ENCODE peak calls at places on chromosome 5, in five cellular contexts. One of them, this sample, is unnamed.

GRCh38 chr5:154972476-154973080 is 31.7 kb downstream of the MRPL22 start:
- DNase-seq in NCI-H748 treated with DMSO at 0.1 percent for 48 hours: peak
- DNase-seq in NAMALWA: peak
- DNase-seq in Right ventricle myocardium superior: no peak
- DNase-seq in GM13977: no peak
- DNase-seq in this sample: peak

GRCh38 chr5:131595088-131596033 is 39.7 kb downstream of the RAPGEF6 start:
- DNase-seq in NCI-H748 treated with DMSO at 0.1 percent for 48 hours: no peak
- DNase-seq in NAMALWA: no peak
- DNase-seq in Right ventricle myocardium superior: no peak
- DNase-seq in GM13977: peak
- DNase-seq in this sample: peak

GRCh38 chr5:143913008-143913752 is 101.2 kb downstream of the HMHB1 start:
- DNase-seq in NCI-H748 treated with DMSO at 0.1 percent for 48 hours: no peak
- DNase-seq in NAMALWA: no peak
- DNase-seq in Right ventricle myocardium superior: no peak
- DNase-seq in GM13977: no peak
- DNase-seq in this sample: no peak

GRCh38 chr5:14364576-14365472 is 216.8 kb upstream of the OTULINL start:
- DNase-seq in NCI-H748 treated with DMSO at 0.1 percent for 48 hours: peak
- DNase-seq in NAMALWA: peak
- DNase-seq in Right ventricle myocardium superior: no peak
- DNase-seq in GM13977: no peak
- DNase-seq in this sample: peak

GRCh38 chr5:169874626-169875025 is 105.7 kb downstream of the INSYN2B start:
- DNase-seq in NCI-H748 treated with DMSO at 0.1 percent for 48 hours: no peak
- DNase-seq in NAMALWA: no peak
- DNase-seq in Right ventricle myocardium superior: no peak
- DNase-seq in GM13977: no peak
- DNase-seq in this sample: no peak

GRCh38 chr5:33370135-33370472 is 70.7 kb upstream of the TARS1 start:
- DNase-seq in NCI-H748 treated with DMSO at 0.1 percent for 48 hours: no peak
- DNase-seq in NAMALWA: no peak
- DNase-seq in Right ventricle myocardium superior: no peak
- DNase-seq in GM13977: no peak
- DNase-seq in this sample: no peak

GRCh38 chr5:83220331-83220730 is 143.0 kb downstream of the XRCC4 start:
- DNase-seq in NCI-H748 treated with DMSO at 0.1 percent for 48 hours: peak
- DNase-seq in NAMALWA: no peak
- DNase-seq in Right ventricle myocardium superior: no peak
- DNase-seq in GM13977: no peak
- DNase-seq in this sample: no peak

GRCh38 chr5:110625376-110625999 is 101.0 kb downstream of the TMEM232 start:
- DNase-seq in NCI-H748 treated with DMSO at 0.1 percent for 48 hours: peak
- DNase-seq in NAMALWA: peak
- DNase-seq in Right ventricle myocardium superior: no peak
- DNase-seq in GM13977: peak
- DNase-seq in this sample: no peak

GRCh38 chr5:1183424-1184162 is 17.8 kb upstream of the SLC6A19 start:
- DNase-seq in NCI-H748 treated with DMSO at 0.1 percent for 48 hours: no peak
- DNase-seq in NAMALWA: no peak
- DNase-seq in Right ventricle myocardium superior: peak
- DNase-seq in GM13977: no peak
- DNase-seq in this sample: no peak

GRCh38 chr5:73564644-73565165 is 734 bp downstream of the ANKRA2 start:
- DNase-seq in NCI-H748 treated with DMSO at 0.1 percent for 48 hours: peak
- DNase-seq in NAMALWA: no peak
- DNase-seq in Right ventricle myocardium superior: no peak
- DNase-seq in GM13977: no peak
- DNase-seq in this sample: peak

GRCh38 chr5:88944751-88945507 is 61.9 kb upstream of the MEF2C start:
- DNase-seq in NCI-H748 treated with DMSO at 0.1 percent for 48 hours: no peak
- DNase-seq in NAMALWA: no peak
- DNase-seq in Right ventricle myocardium superior: no peak
- DNase-seq in GM13977: no peak
- DNase-seq in this sample: no peak

GRCh38 chr5:32960340-32961065 is 249.4 kb downstream of the NPR3 start:
- DNase-seq in NCI-H748 treated with DMSO at 0.1 percent for 48 hours: no peak
- DNase-seq in NAMALWA: no peak
- DNase-seq in Right ventricle myocardium superior: no peak
- DNase-seq in GM13977: no peak
- DNase-seq in this sample: no peak

GRCh38 chr5:81208904-81209303 is 24.2 kb upstream of the CKMT2 start:
- DNase-seq in NCI-H748 treated with DMSO at 0.1 percent for 48 hours: no peak
- DNase-seq in NAMALWA: no peak
- DNase-seq in Right ventricle myocardium superior: no peak
- DNase-seq in GM13977: no peak
- DNase-seq in this sample: no peak

GRCh38 chr5:91175708-91176107 is 207.4 kb downstream of the ARRDC3 start:
- DNase-seq in NCI-H748 treated with DMSO at 0.1 percent for 48 hours: no peak
- DNase-seq in NAMALWA: peak
- DNase-seq in Right ventricle myocardium superior: no peak
- DNase-seq in GM13977: no peak
- DNase-seq in this sample: no peak

GRCh38 chr5:151627650-151628049 is 36.5 kb upstream of the FAT2 start:
- DNase-seq in NCI-H748 treated with DMSO at 0.1 percent for 48 hours: no peak
- DNase-seq in NAMALWA: no peak
- DNase-seq in Right ventricle myocardium superior: no peak
- DNase-seq in GM13977: no peak
- DNase-seq in this sample: no peak

GRCh38 chr5:101717729-101718128 is 578.4 kb downstream of the SLCO4C1 start:
- DNase-seq in NCI-H748 treated with DMSO at 0.1 percent for 48 hours: no peak
- DNase-seq in NAMALWA: no peak
- DNase-seq in Right ventricle myocardium superior: no peak
- DNase-seq in GM13977: no peak
- DNase-seq in this sample: no peak

GRCh38 chr5:137320056-137321045 is 178.8 kb downstream of the SPOCK1 start:
- DNase-seq in NCI-H748 treated with DMSO at 0.1 percent for 48 hours: peak
- DNase-seq in NAMALWA: peak
- DNase-seq in Right ventricle myocardium superior: no peak
- DNase-seq in GM13977: peak
- DNase-seq in this sample: peak

GRCh38 chr5:9301200-9301599 is 244.7 kb downstream of the SEMA5A start:
- DNase-seq in NCI-H748 treated with DMSO at 0.1 percent for 48 hours: no peak
- DNase-seq in NAMALWA: no peak
- DNase-seq in Right ventricle myocardium superior: no peak
- DNase-seq in GM13977: no peak
- DNase-seq in this sample: no peak

GRCh38 chr5:19104963-19105362 is 883.0 kb downstream of the CDH18 start:
- DNase-seq in NCI-H748 treated with DMSO at 0.1 percent for 48 hours: no peak
- DNase-seq in NAMALWA: no peak
- DNase-seq in Right ventricle myocardium superior: no peak
- DNase-seq in GM13977: no peak
- DNase-seq in this sample: no peak

GRCh38 chr5:94613583-94613982 is 4.8 kb downstream of the KIAA0825 start:
- DNase-seq in NCI-H748 treated with DMSO at 0.1 percent for 48 hours: no peak
- DNase-seq in NAMALWA: peak
- DNase-seq in Right ventricle myocardium superior: no peak
- DNase-seq in GM13977: no peak
- DNase-seq in this sample: peak

GRCh38 chr5:116517557-116517956 is 57.1 kb downstream of the SEMA6A start:
- DNase-seq in NCI-H748 treated with DMSO at 0.1 percent for 48 hours: no peak
- DNase-seq in NAMALWA: no peak
- DNase-seq in Right ventricle myocardium superior: no peak
- DNase-seq in GM13977: no peak
- DNase-seq in this sample: no peak

GRCh38 chr5:13708906-13709305 is 235.6 kb downstream of the DNAH5 start:
- DNase-seq in NCI-H748 treated with DMSO at 0.1 percent for 48 hours: no peak
- DNase-seq in NAMALWA: no peak
- DNase-seq in Right ventricle myocardium superior: no peak
- DNase-seq in GM13977: no peak
- DNase-seq in this sample: no peak

GRCh38 chr5:78568212-78568611 is 80.4 kb downstream of the LHFPL2 start:
- DNase-seq in NCI-H748 treated with DMSO at 0.1 percent for 48 hours: no peak
- DNase-seq in NAMALWA: no peak
- DNase-seq in Right ventricle myocardium superior: no peak
- DNase-seq in GM13977: no peak
- DNase-seq in this sample: no peak

GRCh38 chr5:127353339-127353738 is 62.7 kb downstream of the MEGF10 start:
- DNase-seq in NCI-H748 treated with DMSO at 0.1 percent for 48 hours: no peak
- DNase-seq in NAMALWA: no peak
- DNase-seq in Right ventricle myocardium superior: no peak
- DNase-seq in GM13977: no peak
- DNase-seq in this sample: no peak

GRCh38 chr5:114055810-114056476 is 305.9 kb upstream of the KCNN2 start:
- DNase-seq in NCI-H748 treated with DMSO at 0.1 percent for 48 hours: no peak
- DNase-seq in NAMALWA: no peak
- DNase-seq in Right ventricle myocardium superior: peak
- DNase-seq in GM13977: no peak
- DNase-seq in this sample: no peak

GRCh38 chr5:8842906-8843590 is 702.8 kb downstream of the SEMA5A start:
- DNase-seq in NCI-H748 treated with DMSO at 0.1 percent for 48 hours: peak
- DNase-seq in NAMALWA: no peak
- DNase-seq in Right ventricle myocardium superior: no peak
- DNase-seq in GM13977: peak
- DNase-seq in this sample: no peak

GRCh38 chr5:132274050-132274869 is 16.8 kb downstream of the PDLIM4 start:
- DNase-seq in NCI-H748 treated with DMSO at 0.1 percent for 48 hours: no peak
- DNase-seq in NAMALWA: no peak
- DNase-seq in Right ventricle myocardium superior: no peak
- DNase-seq in GM13977: no peak
- DNase-seq in this sample: no peak

GRCh38 chr5:159456722-159457462 is 126.6 kb upstream of the IL12B start:
- DNase-seq in NCI-H748 treated with DMSO at 0.1 percent for 48 hours: no peak
- DNase-seq in NAMALWA: no peak
- DNase-seq in Right ventricle myocardium superior: no peak
- DNase-seq in GM13977: peak
- DNase-seq in this sample: peak

GRCh38 chr5:9037048-9037447 is 508.8 kb downstream of the SEMA5A start:
- DNase-seq in NCI-H748 treated with DMSO at 0.1 percent for 48 hours: no peak
- DNase-seq in NAMALWA: no peak
- DNase-seq in Right ventricle myocardium superior: no peak
- DNase-seq in GM13977: no peak
- DNase-seq in this sample: no peak

GRCh38 chr5:33120671-33121070 is 320.1 kb upstream of the TARS1 start:
- DNase-seq in NCI-H748 treated with DMSO at 0.1 percent for 48 hours: no peak
- DNase-seq in NAMALWA: no peak
- DNase-seq in Right ventricle myocardium superior: no peak
- DNase-seq in GM13977: no peak
- DNase-seq in this sample: no peak

GRCh38 chr5:87210743-87211142 is 56.9 kb upstream of the RASA1 start:
- DNase-seq in NCI-H748 treated with DMSO at 0.1 percent for 48 hours: no peak
- DNase-seq in NAMALWA: no peak
- DNase-seq in Right ventricle myocardium superior: no peak
- DNase-seq in GM13977: no peak
- DNase-seq in this sample: no peak